ENCODE peak calls at places on chromosomes 2 and 18, in five cellular contexts. T is K562, G is SK-N-SH, D is IMR-90, J is HepG2. E is an unnamed sample.

GRCh38 chr18:574456-575228 is 5.5 kb upstream of the CETN1 start:
- DNase-seq in T (no peak), D (no peak), J (no peak), G (no peak), E (no peak)

GRCh38 chr18:58224425-58224750 is 180.4 kb downstream of the NEDD4L start:
- DNase-seq in G (no peak), D (no peak), J (no peak), T (no peak), E (no peak)

GRCh38 chr2:100891911-100892642 is 72.1 kb downstream of the NPAS2 start:
- DNase-seq in T (peak), D (peak), G (no peak), J (peak), E (no peak)

GRCh38 chr18:76252880-76253279 is 242.2 kb downstream of the ZNF516 start:
- DNase-seq in G (no peak), T (peak), J (no peak), D (peak), E (no peak)

GRCh38 chr2:157497603-157498314 is 53.9 kb upstream of the CYTIP start:
- DNase-seq in T (peak), J (peak), D (peak), G (peak), E (no peak)

GRCh38 chr2:72965770-72966430 is 48.6 kb downstream of the EMX1 start:
- DNase-seq in G (no peak), T (no peak), D (no peak), J (no peak), E (no peak)

GRCh38 chr2:205407984-205408383 is 274.3 kb upstream of the NRP2 start:
- DNase-seq in D (peak), T (no peak), J (no peak), G (peak), E (no peak)

GRCh38 chr2:161954103-161954502 is 119.9 kb downstream of the DPP4 start:
- DNase-seq in G (no peak), J (no peak), T (no peak), D (no peak), E (no peak)

GRCh38 chr2:31694444-31694843 is 113.7 kb upstream of the SRD5A2 start:
- DNase-seq in T (peak), G (peak), D (peak), J (peak), E (no peak)

GRCh38 chr2:223865907-223866508 is 28.6 kb upstream of the AP1S3 start:
- DNase-seq in D (no peak), G (no peak), J (no peak), T (no peak), E (no peak)

GRCh38 chr2:119873350-119874013 is 113.8 kb downstream of the PTPN4 start:
- DNase-seq in G (no peak), T (no peak), D (peak), J (no peak), E (no peak)

GRCh38 chr2:64945973-64946736 is 43.0 kb upstream of the SLC1A4 start:
- DNase-seq in G (no peak), J (no peak), D (peak), T (no peak), E (peak)

GRCh38 chr2:182416861-182417260 is 10.0 kb downstream of the PDE1A start:
- DNase-seq in G (no peak), T (no peak), D (no peak), J (no peak), E (no peak)

GRCh38 chr2:239381709-239382134 is 19.1 kb downstream of the HDAC4 start:
- DNase-seq in J (no peak), G (peak), T (peak), D (no peak), E (peak)

GRCh38 chr2:151051584-151052220 is 210.0 kb downstream of the RBM43 start:
- DNase-seq in D (peak), T (peak), J (peak), G (peak), E (no peak)

DNA sequence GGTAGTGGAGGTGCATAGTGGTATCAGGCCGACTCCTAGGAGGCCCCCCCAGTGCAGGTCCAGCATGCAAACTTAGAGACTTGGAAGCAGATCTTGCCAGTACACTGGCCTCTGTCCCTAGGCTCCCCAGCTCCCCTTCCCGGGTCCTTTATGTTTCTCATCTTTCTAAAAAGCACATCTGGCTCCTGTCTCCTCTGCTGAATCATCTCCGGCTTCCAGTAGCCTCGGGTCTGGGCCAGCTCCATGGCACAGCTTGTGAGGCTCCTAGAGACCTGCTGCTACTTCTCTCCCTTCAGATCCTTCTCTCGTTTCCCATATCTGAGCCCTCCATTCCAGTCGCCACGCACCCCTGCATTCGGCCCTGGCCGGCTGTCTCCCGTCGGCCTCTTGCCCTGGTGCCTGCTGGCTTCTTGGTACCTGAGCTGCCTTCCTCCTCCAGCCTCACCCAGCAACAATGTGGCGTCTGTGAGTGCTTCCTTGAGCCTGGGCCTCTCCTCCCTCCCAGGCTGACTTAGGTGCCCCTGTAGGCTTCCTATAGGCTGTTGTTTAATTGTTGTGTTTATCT is 6.6 kb downstream of the TRAF3IP1 start:
- DNase-seq in D (no peak), T (no peak), J (no peak), G (no peak), E (no peak)
- TF ChIP-seq MXI1 in D (no peak), T (no peak), J (no peak), G (no peak), E (no peak)

DNA sequence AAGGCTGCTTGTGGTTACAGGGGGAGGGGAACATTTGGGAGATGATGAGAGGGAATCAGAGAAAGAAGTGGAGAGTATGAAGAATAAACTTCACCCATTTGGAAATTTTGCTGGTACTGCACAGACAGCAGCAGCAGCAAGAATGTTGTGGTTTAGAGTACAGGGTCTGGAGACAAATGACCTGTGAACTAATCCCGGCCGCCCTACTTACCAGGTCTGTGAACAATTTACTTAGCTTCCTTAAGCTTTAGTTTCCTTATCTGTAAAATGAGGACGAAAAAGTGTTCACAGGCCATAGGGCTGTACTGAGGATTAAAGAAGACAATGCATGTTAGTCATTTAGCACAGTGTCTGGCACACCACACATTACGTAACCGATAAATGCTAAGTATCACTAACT is 685.4 kb upstream of the CELF4 start:
- DNase-seq in D (no peak), J (no peak), T (no peak), G (no peak), E (no peak)
- TF ChIP-seq MXI1 in D (no peak), J (no peak), T (no peak), G (no peak), E (no peak)

GRCh38 chr2:202172439-202173191 is 65.8 kb downstream of the SUMO1 start:
- DNase-seq in T (no peak), G (no peak), J (no peak), D (peak), E (peak)
- TF ChIP-seq MXI1 in T (no peak), G (no peak), J (no peak), D (no peak), E (no peak)

DNA sequence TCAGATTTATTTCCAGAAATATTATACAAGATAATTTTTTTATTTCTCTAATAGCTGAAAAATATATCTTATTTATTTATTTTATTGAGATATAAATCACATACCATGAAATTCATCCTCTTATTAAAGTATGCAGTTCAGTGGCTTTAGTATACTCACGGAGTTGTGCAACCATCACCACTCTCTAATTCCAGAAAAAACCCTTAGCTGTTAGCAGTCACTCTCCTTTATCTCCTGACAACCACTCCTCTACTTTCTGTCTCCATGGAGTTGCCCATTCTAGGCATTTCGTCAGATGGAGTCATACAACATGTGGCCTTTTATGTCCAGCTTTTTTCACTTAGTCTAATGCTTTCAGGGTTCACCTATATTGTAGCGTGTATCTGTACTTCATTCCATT is 66.5 kb downstream of the TCF7L1 start:
- DNase-seq in T (no peak), D (peak), G (no peak), J (no peak), E (no peak)
- TF ChIP-seq MXI1 in T (no peak), D (no peak), G (no peak), J (no peak), E (no peak)

DNA sequence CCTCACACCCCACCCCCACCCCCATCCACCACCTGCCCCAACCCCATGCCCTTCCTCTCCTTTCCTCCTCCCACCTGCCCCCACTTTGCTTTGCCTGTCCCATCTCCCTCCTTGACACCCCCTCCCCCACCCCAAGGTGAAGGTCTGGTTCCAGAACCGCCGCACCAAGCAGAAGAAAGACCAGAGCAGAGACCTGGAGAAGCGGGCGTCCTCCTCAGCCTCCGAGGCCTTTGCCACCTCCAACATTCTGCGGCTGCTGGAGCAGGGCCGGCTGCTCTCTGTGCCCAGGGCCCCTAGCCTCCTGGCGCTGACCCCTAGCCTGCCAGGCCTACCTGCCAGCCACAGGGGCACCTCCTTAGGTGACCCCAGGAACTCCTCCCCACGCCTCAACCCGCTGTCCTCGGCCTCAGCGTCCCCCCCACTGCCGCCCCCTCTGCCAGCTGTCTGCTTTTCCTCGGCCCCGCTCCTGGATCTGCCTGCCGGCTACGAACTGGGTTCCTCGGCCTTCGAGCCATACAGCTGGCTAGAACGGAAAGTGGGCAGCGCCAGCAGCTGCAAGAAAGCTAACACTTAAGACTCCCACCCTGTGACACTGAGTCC is 3.0 kb upstream of the ATP6V1B1 start:
- DNase-seq in D (no peak), G (no peak), T (no peak), J (no peak), E (no peak)
- TF ChIP-seq MXI1 in D (no peak), G (no peak), T (no peak), J (no peak), E (no peak)

DNA sequence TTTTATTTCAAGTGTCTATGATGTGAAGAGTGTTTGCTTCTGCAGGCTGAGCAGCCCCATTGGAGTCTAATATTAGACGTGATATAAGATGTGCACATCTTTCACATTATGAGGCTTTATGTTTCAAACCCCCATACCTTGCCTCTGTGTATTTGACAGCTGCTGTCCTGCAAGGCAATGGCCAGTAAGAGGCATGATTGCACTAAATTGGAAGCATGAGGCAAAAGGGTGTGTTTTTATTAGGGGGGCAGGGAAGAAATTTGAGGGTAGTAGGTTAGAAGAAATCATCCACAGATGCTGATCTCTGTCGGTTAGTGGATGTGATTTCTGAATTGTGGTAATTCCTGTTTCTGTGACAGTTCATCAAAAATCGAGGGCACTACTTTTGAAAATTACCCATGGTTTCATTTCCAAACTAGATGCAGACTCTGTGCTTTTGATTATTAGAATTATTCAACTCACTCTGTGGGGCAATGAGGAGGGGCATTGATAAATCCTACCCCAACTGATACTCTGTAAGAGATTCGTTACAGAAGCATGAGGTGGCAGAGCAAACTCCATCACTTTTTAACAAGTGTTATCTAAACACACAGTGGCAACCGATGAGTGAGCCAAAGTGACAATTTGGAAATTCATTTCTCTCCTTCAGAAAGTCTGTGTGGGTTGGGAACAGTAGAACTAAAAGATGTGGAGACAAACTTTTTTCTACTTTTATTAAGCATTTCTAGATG is 452.9 kb downstream of the ARHGAP15 start:
- DNase-seq in J (no peak), T (peak), D (peak), G (no peak), E (no peak)
- TF ChIP-seq MXI1 in J (no peak), T (no peak), D (no peak), G (no peak), E (no peak)

DNA sequence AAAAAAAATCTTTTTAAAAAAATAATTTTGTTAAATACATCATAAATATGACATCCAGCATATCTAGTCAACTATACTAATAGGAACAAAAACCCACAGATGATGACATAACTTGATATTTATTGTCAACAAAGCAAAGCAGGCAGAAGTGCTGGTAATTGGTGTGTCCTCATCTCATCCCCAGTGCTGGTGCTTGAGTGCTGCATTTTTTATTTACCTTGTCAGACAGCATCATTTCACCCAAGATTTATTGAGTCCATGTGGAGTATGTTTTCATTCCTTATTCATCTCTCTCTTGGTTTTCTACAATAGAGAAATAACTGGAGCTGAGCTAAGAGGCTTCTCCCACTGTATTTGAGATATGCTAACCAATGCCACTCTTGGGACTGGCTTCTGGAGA is 191.6 kb upstream of the SLC14A2 start:
- DNase-seq in T (no peak), G (no peak), J (no peak), D (no peak), E (no peak)
- TF ChIP-seq MXI1 in T (no peak), G (no peak), J (no peak), D (no peak), E (no peak)

DNA sequence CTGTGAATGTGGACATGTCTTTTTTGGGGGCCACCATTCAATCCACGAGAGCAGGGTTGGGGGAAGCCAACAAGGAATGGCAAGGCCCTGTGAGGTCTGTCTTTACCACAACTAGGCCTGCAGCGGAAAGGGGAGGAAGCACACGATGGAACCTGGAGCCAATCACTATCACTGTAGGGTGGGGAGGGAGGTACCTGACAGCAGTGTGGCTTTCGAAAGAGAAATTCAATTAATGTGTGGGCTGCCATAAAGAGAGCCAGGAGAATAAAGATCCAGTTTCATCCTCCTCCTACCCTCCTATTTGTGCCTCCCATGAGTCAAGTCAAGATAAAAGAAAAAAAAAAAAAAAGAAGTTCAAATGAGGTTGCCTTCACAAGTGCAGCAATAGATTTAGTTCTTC is 18.9 kb upstream of the RBMS1 start:
- DNase-seq in J (no peak), D (no peak), G (no peak), T (no peak), E (no peak)
- TF ChIP-seq MXI1 in J (no peak), D (no peak), G (no peak), T (no peak), E (no peak)